ENCODE peak calls at places on chromosomes 7 and 10, in seven cellular contexts. J is GM23248, C is HCT116, I is MM.1S, R is OCI-LY7, T is hepatocyte, G is neural progenitor cell. Q is an unnamed sample.

GRCh38 chr7:28296571-28297483 is 115.5 kb upstream of the CREB5 start:
- DNase-seq in J (peak; percentile 68), C (peak; percentile 55), I (peak; percentile 55), R (peak; percentile 31), T (peak; percentile 57), G (peak; percentile 59), Q (peak; percentile 63)

GRCh38 chr7:52147240-52147639 is 830.6 kb upstream of the COBL start:
- DNase-seq in J (no peak), C (no peak), I (no peak), R (no peak), T (peak; percentile 39), G (no peak), Q (no peak)

GRCh38 chr7:11170160-11170559 is 196.5 kb downstream of the PHF14 start:
- DNase-seq in J (no peak), C (no peak), I (no peak), R (no peak), T (no peak), G (no peak), Q (no peak)

GRCh38 chr10:132186488-132187413 is at the start of gene DPYSL4:
- DNase-seq in J (peak; percentile 53), C (no peak), I (no peak), R (no peak), T (peak; percentile 56), G (peak; percentile 62), Q (peak; percentile 10)

GRCh38 chr10:69068549-69068948 is 19.4 kb upstream of the SRGN start:
- DNase-seq in J (no peak), C (no peak), I (no peak), R (no peak), T (no peak), G (no peak), Q (no peak)

GRCh38 chr7:97819161-97819560 is 53.0 kb downstream of the ASNS start:
- DNase-seq in J (no peak), C (peak; percentile 15), I (no peak), R (no peak), T (no peak), G (peak; percentile 6), Q (peak; percentile 31)

GRCh38 chr10:97197030-97197500 is 11.3 kb upstream of the SLIT1 start:
- DNase-seq in J (peak; percentile 49), C (no peak), I (no peak), R (no peak), T (no peak), G (no peak), Q (no peak)

GRCh38 chr7:151085329-151085690 is 965 bp upstream of the AGAP3 start:
- DNase-seq in J (no peak), C (no peak), I (no peak), R (no peak), T (no peak), G (no peak), Q (no peak)

GRCh38 chr10:79129361-79129997 is 60.7 kb downstream of the ZMIZ1 start:
- DNase-seq in J (peak; percentile 67), C (no peak), I (no peak), R (no peak), T (peak; percentile 61), G (peak; percentile 88), Q (peak; percentile 71)

GRCh38 chr7:109131141-109131540 is 561.5 kb downstream of the DNAJB9 start:
- DNase-seq in J (no peak), C (no peak), I (no peak), R (no peak), T (no peak), G (no peak), Q (no peak)

GRCh38 chr10:99979066-99979685 is 30.6 kb downstream of the DNMBP start:
- DNase-seq in J (no peak), C (no peak), I (no peak), R (no peak), T (no peak), G (peak; percentile 51), Q (no peak)

GRCh38 chr7:124649397-124650029 is 116.1 kb downstream of the GPR37 start:
- DNase-seq in J (no peak), C (no peak), I (peak; percentile 63), R (no peak), T (no peak), G (no peak), Q (no peak)

GRCh38 chr10:46033602-46034011 is 3.2 kb upstream of the NCOA4 start:
- DNase-seq in J (peak; percentile 86), C (no peak), I (no peak), R (no peak), T (peak; percentile 35), G (no peak), Q (peak; percentile 52)

GRCh38 chr7:157389951-157390730 is 53.3 kb downstream of the DNAJB6 start:
- DNase-seq in J (peak; percentile 19), C (no peak), I (no peak), R (no peak), T (no peak), G (no peak), Q (no peak)

GRCh38 chr7:150502519-150502918 is 12.2 kb upstream of the GIMAP7 start:
- DNase-seq in J (no peak), C (no peak), I (no peak), R (no peak), T (no peak), G (no peak), Q (no peak)

GRCh38 chr7:27235387-27236052 is 7.1 kb upstream of the EVX1 start:
- DNase-seq in J (peak; percentile 59), C (peak; percentile 16), I (no peak), R (no peak), T (peak; percentile 87), G (peak; percentile 91), Q (peak; percentile 62)

GRCh38 chr7:48041665-48041995 is 6.3 kb downstream of the C7orf57 start:
- DNase-seq in J (peak; percentile 81), C (no peak), I (no peak), R (no peak), T (no peak), G (no peak), Q (peak; percentile 52)

GRCh38 chr7:19522486-19522885 is 186.4 kb downstream of the POLR1F start:
- DNase-seq in J (peak; percentile 85), C (no peak), I (no peak), R (no peak), T (no peak), G (no peak), Q (peak; percentile 74)

GRCh38 chr10:129993621-129994020 is 29.5 kb upstream of the EBF3 start:
- DNase-seq in J (peak; percentile 94), C (no peak), I (no peak), R (no peak), T (no peak), G (no peak), Q (peak; percentile 47)
- TF ChIP-seq EZH2phosphoT487 in J (no peak), C (no peak), I (no peak), R (no peak), T (no peak), G (no peak), Q (no peak)

DNA sequence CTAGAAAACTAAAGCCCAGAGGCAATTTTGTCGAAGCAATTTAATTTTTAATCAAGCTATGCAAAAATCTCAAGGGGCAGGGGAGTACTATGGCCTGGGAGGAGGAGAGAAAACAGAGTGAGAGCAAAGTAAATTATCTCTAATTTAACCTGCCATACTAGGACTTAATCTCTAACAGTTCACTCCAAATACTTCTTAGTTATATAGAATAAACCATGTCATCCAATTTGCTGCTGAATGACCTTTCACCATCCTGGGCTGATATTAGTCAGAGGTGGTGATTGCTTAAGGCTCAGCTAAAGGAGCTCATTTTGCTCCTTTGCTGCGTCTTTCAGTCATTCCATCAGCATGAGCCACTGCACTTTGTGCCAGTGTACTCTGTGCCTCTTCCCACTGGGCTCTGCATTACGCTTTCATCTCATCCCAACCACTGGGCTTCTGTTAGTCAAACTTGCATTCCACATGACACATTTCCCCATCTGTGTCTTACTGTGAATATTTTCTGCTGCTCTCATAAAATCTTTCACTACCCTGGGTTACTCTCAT is 84.2 kb downstream of the CD36 start:
- DNase-seq in J (peak; percentile 99), C (peak; percentile 98), I (no peak), R (no peak), T (peak; percentile 82), G (peak; percentile 10), Q (peak; percentile 98)
- TF ChIP-seq EZH2phosphoT487 in J (peak; percentile 92), C (no peak), I (no peak), R (no peak), T (no peak), G (no peak), Q (no peak)

DNA sequence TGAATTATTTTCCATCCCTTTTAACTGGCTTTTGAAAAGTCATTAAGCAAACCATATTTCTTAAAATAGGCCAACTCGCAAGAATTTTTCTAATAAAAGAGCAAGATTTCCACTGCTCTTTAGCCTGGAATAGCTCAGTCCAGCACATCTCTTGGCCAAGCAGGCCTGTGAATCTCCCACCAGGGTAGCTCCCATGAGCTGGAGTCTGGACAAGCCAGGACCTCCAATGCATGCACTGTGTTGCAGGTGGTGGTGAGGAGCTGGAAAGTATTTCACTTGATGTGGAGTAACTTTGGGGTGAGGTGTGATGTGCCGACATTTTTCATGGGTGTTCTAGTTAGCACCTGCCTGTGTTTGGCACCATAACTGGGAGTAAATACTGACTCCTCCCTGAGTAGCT is 117.3 kb upstream of the TBX20 start:
- DNase-seq in J (no peak), C (no peak), I (no peak), R (no peak), T (no peak), G (no peak), Q (no peak)
- TF ChIP-seq EZH2phosphoT487 in J (no peak), C (no peak), I (no peak), R (no peak), T (no peak), G (no peak), Q (no peak)

GRCh38 chr10:124239666-124240065 is 146.3 kb upstream of the CHST15 start:
- DNase-seq in J (no peak), C (no peak), I (no peak), R (no peak), T (no peak), G (no peak), Q (no peak)

GRCh38 chr10:124239134-124239533 is 145.7 kb upstream of the CHST15 start:
- DNase-seq in J (no peak), C (no peak), I (no peak), R (no peak), T (no peak), G (no peak), Q (no peak)

GRCh38 chr10:124242791-124243190 is 149.4 kb upstream of the CHST15 start:
- DNase-seq in J (no peak), C (no peak), I (no peak), R (no peak), T (no peak), G (no peak), Q (no peak)

GRCh38 chr10:124242365-124242764 is 149.0 kb upstream of the CHST15 start:
- DNase-seq in J (no peak), C (no peak), I (no peak), R (no peak), T (no peak), G (no peak), Q (no peak)

DNA sequence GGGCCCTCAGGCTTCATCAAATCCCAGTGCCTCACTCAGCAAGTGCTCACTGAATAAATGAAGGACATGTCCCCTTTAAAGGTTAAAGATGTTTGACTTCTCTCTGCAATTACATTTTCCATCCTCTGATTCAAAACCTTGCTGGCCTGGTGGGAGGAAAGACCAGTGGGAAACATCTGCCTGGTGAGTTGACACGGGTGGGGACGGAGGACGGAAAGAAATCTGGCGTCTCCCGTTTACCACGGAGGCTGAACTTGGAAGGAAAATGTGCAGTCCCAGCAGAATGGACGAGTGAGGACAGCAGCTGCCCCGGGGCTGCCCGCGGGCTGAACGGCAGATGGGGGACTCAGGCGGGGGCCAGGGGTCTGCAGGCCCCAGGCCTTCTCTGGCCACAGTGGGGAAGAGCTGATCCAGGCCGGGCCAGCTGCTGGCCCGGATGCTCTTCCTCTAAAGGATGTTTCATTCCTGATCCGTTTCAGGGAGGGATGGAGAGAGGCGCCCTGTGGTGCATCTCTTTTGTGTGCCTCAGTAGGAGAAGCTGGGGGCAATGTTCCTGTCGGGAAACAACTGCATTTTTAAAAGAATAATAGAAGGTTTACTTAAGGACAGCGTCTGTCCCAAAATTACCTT is 147.4 kb upstream of the CHST15 start:
- DNase-seq in J (no peak), C (no peak), I (no peak), R (no peak), T (no peak), G (peak; percentile 74), Q (no peak)
- TF ChIP-seq EZH2phosphoT487 in J (no peak), C (no peak), I (no peak), R (no peak), T (no peak), G (no peak), Q (no peak)

Q was measured in PC-3.